ENCODE peak calls at places on chromosome 20, in five cellular contexts. Z, E, I, G and F are unnamed samples.
A peak's percentile ranks its signal among the peaks of the same experiment; 100 is the strongest.

GRCh38 chr20:9457055-9457454 is 57.3 kb upstream of the LAMP5 start:
- DNase-seq in Z (peak; percentile 16), G (no peak), I (no peak), E (no peak), F (no peak)

GRCh38 chr20:3744806-3745685 is 12.6 kb downstream of the HSPA12B start:
- DNase-seq in Z (peak; percentile 93), I (peak; percentile 13), E (no peak), G (peak; percentile 21), F (peak; percentile 55)

GRCh38 chr20:50062006-50062838 is 50.7 kb downstream of the UBE2V1 start:
- DNase-seq in E (no peak), Z (no peak), I (no peak), G (no peak), F (no peak)

GRCh38 chr20:22070546-22070945 is 365.1 kb downstream of the PAX1 start:
- DNase-seq in I (peak; percentile 23), Z (no peak), E (no peak), G (no peak), F (peak; percentile 24)

GRCh38 chr20:496126-496696 is 33.9 kb upstream of the TBC1D20 start:
- DNase-seq in Z (peak; percentile 40), I (no peak), E (peak; percentile 49), G (peak; percentile 56), F (no peak)

GRCh38 chr20:10970109-10970508 is 296.3 kb upstream of the JAG1 start:
- DNase-seq in I (no peak), E (peak; percentile 67), G (peak; percentile 39), Z (no peak), F (no peak)

GRCh38 chr20:58908216-58908615 is 55.7 kb downstream of the GNAS start:
- DNase-seq in G (no peak), Z (no peak), I (no peak), E (no peak), F (no peak)

GRCh38 chr20:40728470-40728869 is 39.4 kb upstream of the MAFB start:
- DNase-seq in G (no peak), I (no peak), Z (no peak), E (no peak), F (no peak)

GRCh38 chr20:40287683-40288082 is 401.4 kb downstream of the MAFB start:
- DNase-seq in E (no peak), Z (no peak), I (no peak), G (no peak), F (no peak)

GRCh38 chr20:60695223-60695622 is 556.8 kb upstream of the CDH4 start:
- DNase-seq in Z (peak; percentile 32), I (peak; percentile 43), E (peak; percentile 86), G (peak; percentile 39), F (no peak)

GRCh38 chr20:58439974-58440767 is 51.1 kb downstream of the VAPB start:
- DNase-seq in E (no peak), G (peak; percentile 37), I (no peak), Z (no peak), F (no peak)

GRCh38 chr20:56429941-56430340 is 17.9 kb downstream of the CASS4 start:
- DNase-seq in Z (no peak), G (no peak), I (no peak), E (no peak), F (peak; percentile 16)

GRCh38 chr20:25245461-25245860 is 2.4 kb upstream of the PYGB start:
- DNase-seq in I (no peak), Z (no peak), E (no peak), G (no peak), F (no peak)

GRCh38 chr20:25246182-25246943 is 1.5 kb upstream of the PYGB start:
- DNase-seq in E (no peak), G (no peak), Z (no peak), I (no peak), F (no peak)

GRCh38 chr20:25248501-25249172 is 752 bp downstream of the PYGB start:
- DNase-seq in Z (peak; percentile 44), G (peak; percentile 53), I (no peak), E (peak; percentile 37), F (no peak)

GRCh38 chr20:25247666-25248500 is at the start of gene PYGB:
- DNase-seq in E (peak; percentile 78), I (peak; percentile 63), Z (peak; percentile 84), G (peak; percentile 84), F (peak; percentile 88)

DNA sequence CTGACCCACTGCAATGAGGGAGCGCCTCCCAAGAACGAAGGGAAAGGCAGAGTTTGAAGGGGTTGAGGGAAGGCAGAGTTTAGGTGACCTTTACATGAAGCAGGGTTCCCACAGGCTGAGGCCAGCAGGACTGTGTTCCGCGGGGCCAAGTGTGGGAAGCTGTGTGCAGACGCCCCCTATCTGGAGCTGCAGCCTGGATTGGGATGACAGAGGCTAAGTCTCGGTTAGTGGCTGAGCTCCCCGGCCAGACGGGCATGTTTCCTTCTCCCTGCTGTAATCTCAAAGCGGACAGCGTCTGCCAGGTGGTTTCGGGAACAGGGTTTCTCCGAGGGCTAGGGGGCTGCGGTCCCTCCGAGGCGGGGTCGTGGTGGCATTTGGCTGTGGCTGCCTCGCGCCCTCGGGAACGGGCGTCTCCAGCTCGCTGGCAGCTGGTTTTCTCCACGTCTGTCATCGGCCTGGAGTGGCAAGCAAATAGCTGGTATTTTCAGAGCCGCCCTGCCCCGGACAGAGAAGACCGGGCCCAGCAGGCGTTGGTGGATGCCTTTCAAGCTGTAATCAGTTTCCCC is 702 bp upstream of the PYGB start:
- DNase-seq in E (peak; percentile 60), G (peak; percentile 58), Z (peak; percentile 61), I (peak; percentile 59), F (peak; percentile 82)
- TF ChIP-seq CTCF in E (peak; percentile 58), G (peak; percentile 59), Z (peak; percentile 22), I (peak; percentile 81), F (peak; percentile 54)

GRCh38 chr20:62025394-62025793 is 40.3 kb downstream of the TAF4 start:
- DNase-seq in G (peak; percentile 8), Z (no peak), E (no peak), I (no peak), F (no peak)
- H3K4me3 ChIP-seq in G (no peak overlapping the region), Z (no peak overlapping the region), E (no peak overlapping the region), I (no peak overlapping the region), F (no peak overlapping the region)

GRCh38 chr20:63296411-63297299 is 3.7 kb downstream of the COL20A1 start:
- DNase-seq in G (no peak), E (no peak), I (no peak), Z (no peak), F (no peak)

GRCh38 chr20:63294536-63294900 is 1.5 kb downstream of the COL20A1 start:
- DNase-seq in Z (no peak), I (no peak), E (no peak), G (no peak), F (no peak)

GRCh38 chr20:63295846-63296245 is 2.9 kb downstream of the COL20A1 start:
- DNase-seq in E (no peak), I (no peak), Z (no peak), G (no peak), F (no peak)

GRCh38 chr20:63295018-63295417 is 2.0 kb downstream of the COL20A1 start:
- DNase-seq in I (no peak), E (no peak), Z (no peak), G (no peak), F (no peak)

GRCh38 chr20:63295422-63295821 is 2.4 kb downstream of the COL20A1 start:
- DNase-seq in G (no peak), I (no peak), Z (no peak), E (no peak), F (no peak)
- TF ChIP-seq CTCF in G (no peak), I (peak; percentile 24), Z (no peak), E (no peak), F (no peak)

GRCh38 chr20:37529214-37529967 is 1.7 kb upstream of the BLCAP start:
- DNase-seq in I (no peak), G (no peak), Z (no peak), E (no peak), F (no peak)
- H3K4me3 ChIP-seq in I (no peak overlapping the region), G (no peak overlapping the region), Z (no peak overlapping the region), E (no peak overlapping the region), F (no peak overlapping the region)

GRCh38 chr20:53677447-53678314 is 84.0 kb upstream of the ZNF217 start:
- DNase-seq in I (no peak), G (peak; percentile 78), E (peak; percentile 46), Z (no peak), F (peak; percentile 45)
- TF ChIP-seq CTCF in I (no peak), G (no peak), E (no peak), Z (no peak), F (no peak)

GRCh38 chr20:44354979-44355502 is 458 bp upstream of the HNF4A start:
- DNase-seq in Z (no peak), E (no peak), G (no peak), I (no peak), F (no peak)
- H3K4me3 ChIP-seq in Z (no peak overlapping the region), E (no peak overlapping the region), G (no peak overlapping the region), I (no peak overlapping the region), F (no peak overlapping the region)

DNA sequence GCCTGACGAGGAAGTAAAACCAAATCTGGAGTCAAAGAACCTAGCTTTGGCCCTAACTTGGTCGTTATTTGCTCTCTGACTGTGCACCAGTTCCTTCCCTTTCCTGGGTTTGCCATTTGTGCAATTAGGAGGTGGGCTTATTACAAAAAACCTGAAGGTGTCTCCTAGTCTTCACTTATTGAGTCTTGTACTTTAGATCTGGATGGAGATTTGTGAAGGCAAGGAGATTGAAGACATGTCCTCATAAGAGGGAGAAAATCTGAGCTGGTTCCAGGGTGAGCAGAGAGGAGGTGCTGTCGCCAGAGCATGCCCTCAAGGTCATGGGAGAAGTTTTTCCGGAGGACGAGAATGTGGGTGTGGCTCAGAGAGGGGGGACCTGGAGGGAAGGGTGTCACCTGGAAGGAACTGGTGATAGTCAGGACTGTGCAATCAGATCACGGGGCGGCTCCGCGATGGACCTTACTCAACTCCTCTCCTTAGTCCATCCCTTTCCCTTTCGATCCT is 703 bp upstream of the ACSS2 start:
- DNase-seq in I (no peak), Z (no peak), G (no peak), E (no peak), F (no peak)
- TF ChIP-seq CTCF in I (peak; percentile 42), Z (peak; percentile 21), G (peak; percentile 36), E (no peak), F (no peak)

GRCh38 chr20:23627501-23627900 is 10.3 kb downstream of the CST3 start:
- DNase-seq in E (no peak), I (no peak), G (no peak), Z (no peak), F (no peak)

GRCh38 chr20:23628402-23629016 is 9.2 kb downstream of the CST3 start:
- DNase-seq in E (no peak), I (no peak), Z (no peak), G (no peak), F (no peak)

GRCh38 chr20:23630392-23630849 is 7.3 kb downstream of the CST3 start:
- DNase-seq in I (no peak), G (no peak), E (no peak), Z (no peak), F (no peak)

GRCh38 chr20:23629542-23630391 is 8.0 kb downstream of the CST3 start:
- DNase-seq in E (no peak), I (no peak), G (no peak), Z (no peak), F (no peak)

DNA sequence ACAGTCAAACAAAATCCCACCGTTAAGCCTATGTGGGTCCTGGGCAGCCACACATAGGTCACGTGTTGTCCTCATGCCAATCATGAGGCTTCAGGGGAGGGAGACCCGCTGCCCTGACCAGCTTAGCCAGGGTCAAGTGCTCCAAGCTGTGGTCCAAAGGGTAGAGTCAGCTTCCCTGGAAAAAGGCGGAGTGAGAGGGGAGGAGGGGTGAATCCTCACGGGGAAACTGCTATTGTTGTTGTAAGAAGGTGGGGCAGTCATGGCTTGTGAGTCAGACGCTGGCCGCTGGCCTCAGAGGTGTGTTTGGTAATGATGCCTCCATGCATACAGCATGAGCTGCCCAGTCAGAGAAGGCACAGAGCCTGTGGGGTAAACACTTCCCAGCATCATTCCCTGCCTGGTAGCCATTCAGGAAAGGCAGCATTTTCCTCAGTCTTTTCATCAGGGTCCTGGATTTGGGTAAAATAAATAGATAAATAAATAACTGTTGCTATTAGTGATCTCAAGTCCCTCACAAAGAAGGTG is 8.7 kb downstream of the CST3 start:
- DNase-seq in I (peak; percentile 73), G (peak; percentile 92), Z (peak; percentile 97), E (peak; percentile 69), F (no peak)
- H3K4me3 ChIP-seq in I (no peak overlapping the region), G (no peak overlapping the region), Z (no peak overlapping the region), E (no peak overlapping the region), F (no peak overlapping the region)